ENCODE peak calls at places on chromosome 22, in nine cellular contexts. H is right atrium auricular region, D is progenitor cell of endocrine pancreas, A is Caco-2, M is psoas muscle, T is heart left ventricle, S is BJ, B is mammary epithelial cell, E is Peyer's patch. N is an unnamed sample.

GRCh38 chr22:35310556-35311550 is 11.2 kb downstream of the TOM1 start:
- DNase-seq in S (no peak), T (no peak), H (no peak), D (no peak), E (peak; percentile 35), B (no peak), M (no peak), A (peak; percentile 42), N (no peak)

GRCh38 chr22:35446365-35446764 is 46.4 kb downstream of the MCM5 start:
- DNase-seq in S (peak; percentile 37), T (no peak), B (peak; percentile 91), M (no peak), H (no peak), A (no peak), D (no peak), E (no peak), N (peak; percentile 68)

GRCh38 chr22:17412232-17412631 is 43.0 kb downstream of the CECR2 start:
- DNase-seq in T (peak; percentile 43), M (no peak), A (no peak), B (no peak), H (no peak), D (no peak), E (no peak), S (no peak), N (no peak)

GRCh38 chr22:45757068-45757467 is 85.4 kb downstream of the ATXN10 start:
- DNase-seq in E (no peak), A (peak; percentile 25), S (peak; percentile 53), T (peak; percentile 30), D (no peak), B (no peak), H (no peak), M (no peak), N (no peak)

GRCh38 chr22:47599753-47600152 is 837.3 kb downstream of the TBC1D22A start:
- DNase-seq in S (no peak), H (no peak), D (no peak), A (no peak), E (no peak), M (no peak), T (no peak), B (no peak), N (no peak)

GRCh38 chr22:21819183-21819770 is 48.2 kb downstream of the MAPK1 start:
- DNase-seq in H (no peak), M (no peak), D (no peak), T (no peak), E (no peak), S (no peak), B (no peak), A (no peak), N (no peak)

GRCh38 chr22:32674925-32675825 is 126.3 kb upstream of the TIMP3 start:
- DNase-seq in M (peak; percentile 62), E (no peak), B (no peak), T (peak; percentile 55), S (no peak), A (no peak), H (no peak), D (no peak), N (no peak)

GRCh38 chr22:44997060-44997459 is 12.7 kb downstream of the PHF21B start:
- DNase-seq in T (no peak), B (no peak), M (no peak), A (no peak), H (no peak), D (no peak), S (no peak), E (no peak), N (no peak)

GRCh38 chr22:46096706-46097230 is 53.6 kb upstream of the PPARA start:
- DNase-seq in H (no peak), S (no peak), M (no peak), E (no peak), T (no peak), B (no peak), D (no peak), A (no peak), N (no peak)

GRCh38 chr22:47276219-47276843 is 513.9 kb downstream of the TBC1D22A start:
- DNase-seq in A (no peak), B (no peak), T (peak; percentile 2), D (no peak), E (no peak), H (no peak), S (no peak), M (no peak), N (no peak)

GRCh38 chr22:48357196-48357595 is 1470.5 kb downstream of the BRD1 start:
- DNase-seq in B (no peak), T (no peak), D (no peak), S (no peak), A (no peak), E (no peak), M (peak; percentile 19), H (no peak), N (no peak)

GRCh38 chr22:44191036-44191454 is 10.3 kb downstream of the PARVG start:
- DNase-seq in D (no peak), H (no peak), B (peak; percentile 25), M (no peak), T (no peak), S (no peak), A (no peak), E (peak; percentile 23), N (no peak)

GRCh38 chr22:19115628-19116027 is 6.6 kb downstream of the DGCR2 start:
- DNase-seq in D (no peak), S (no peak), M (no peak), H (no peak), E (no peak), B (no peak), A (no peak), T (no peak), N (no peak)
- TF ChIP-seq CTCF in D (no peak), S (peak; percentile 32), M (no peak), H (no peak), E (no peak), B (no peak), A (no peak), T (no peak), N (no peak)

GRCh38 chr22:20618488-20618887 is 111.1 kb downstream of the MED15 start:
- DNase-seq in E (no peak), A (no peak), H (no peak), D (no peak), T (no peak), M (no peak), S (no peak), B (no peak), N (no peak)
- TF ChIP-seq CTCF in E (no peak), A (no peak), H (no peak), D (no peak), T (no peak), M (no peak), S (no peak), B (no peak), N (no peak)

GRCh38 chr22:27774200-27774599 is 27.4 kb downstream of the MN1 start:
- DNase-seq in T (peak; percentile 17), A (no peak), D (no peak), S (no peak), M (no peak), E (no peak), B (no peak), H (no peak), N (no peak)

GRCh38 chr22:27775087-27775697 is 26.4 kb downstream of the MN1 start:
- DNase-seq in A (no peak), M (peak; percentile 70), B (no peak), H (no peak), D (no peak), E (no peak), S (no peak), T (peak; percentile 24), N (no peak)

GRCh38 chr22:27777128-27777527 is 24.4 kb downstream of the MN1 start:
- DNase-seq in H (no peak), M (no peak), E (no peak), B (no peak), D (no peak), A (no peak), S (no peak), T (no peak), N (no peak)

GRCh38 chr22:27776410-27776958 is 25.1 kb downstream of the MN1 start:
- DNase-seq in T (no peak), H (no peak), S (no peak), B (no peak), E (no peak), A (no peak), D (no peak), M (no peak), N (no peak)

DNA sequence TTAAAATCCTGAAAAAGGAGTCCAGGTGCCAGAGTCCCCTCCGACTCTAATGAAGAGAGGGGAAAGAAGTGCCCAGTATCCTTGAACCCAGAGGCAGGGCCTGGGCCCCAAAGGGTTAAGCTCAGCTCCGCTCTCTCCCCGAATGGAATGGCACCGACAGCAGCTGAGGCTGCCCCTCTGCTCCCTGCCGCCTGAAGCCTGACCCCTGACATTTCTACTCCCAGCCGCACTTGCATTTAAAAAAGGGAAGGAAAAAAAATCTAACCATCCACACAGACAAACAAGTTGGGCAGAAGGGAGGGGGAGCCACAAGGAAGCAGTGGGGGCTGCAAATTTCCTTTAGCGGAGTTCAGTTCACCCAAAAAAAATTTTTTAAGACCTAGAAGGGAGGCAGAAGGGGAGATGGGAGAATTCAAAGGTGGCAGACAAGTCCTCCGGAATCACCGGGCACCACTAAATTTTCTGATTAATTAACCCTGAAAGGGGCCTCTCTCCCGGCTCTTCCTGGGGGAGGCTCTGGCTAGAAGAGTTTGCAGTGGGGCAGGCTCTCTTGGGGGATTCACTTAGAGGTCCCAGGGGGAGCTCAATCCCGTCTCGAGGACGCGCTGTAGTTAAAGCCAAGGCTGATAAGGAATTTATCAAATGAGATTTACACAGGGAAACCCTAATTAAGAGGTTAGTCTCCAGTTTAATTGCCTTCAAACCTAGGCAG is 25.7 kb downstream of the MN1 start:
- DNase-seq in B (no peak), S (no peak), H (no peak), A (no peak), M (no peak), E (no peak), D (no peak), T (no peak), N (no peak)
- TF ChIP-seq CTCF in B (no peak), S (no peak), H (no peak), A (no peak), M (no peak), E (no peak), D (no peak), T (no peak), N (no peak)

GRCh38 chr22:38719196-38719595 is 13.5 kb downstream of the GTPBP1 start:
- DNase-seq in H (no peak), A (no peak), S (no peak), T (peak; percentile 13), D (no peak), E (no peak), B (no peak), M (peak; percentile 7), N (peak; percentile 1)

GRCh38 chr22:38717244-38717643 is 11.5 kb downstream of the GTPBP1 start:
- DNase-seq in A (no peak), S (no peak), D (no peak), T (no peak), E (no peak), B (no peak), H (no peak), M (peak; percentile 7), N (no peak)

GRCh38 chr22:38720350-38720749 is 14.6 kb downstream of the GTPBP1 start:
- DNase-seq in D (no peak), B (no peak), A (no peak), S (no peak), H (no peak), T (no peak), E (no peak), M (peak; percentile 12), N (no peak)

GRCh38 chr22:38716827-38717226 is 11.1 kb downstream of the GTPBP1 start:
- DNase-seq in B (no peak), T (no peak), D (no peak), E (no peak), S (no peak), A (no peak), M (peak; percentile 34), H (no peak), N (no peak)

GRCh38 chr22:38718414-38718813 is 12.7 kb downstream of the GTPBP1 start:
- DNase-seq in A (peak; percentile 57), B (peak; percentile 76), E (no peak), S (no peak), M (peak; percentile 79), D (no peak), H (no peak), T (peak; percentile 36), N (peak; percentile 50)
- TF ChIP-seq CTCF in A (peak; percentile 33), B (peak; percentile 72), E (peak; percentile 86), S (peak; percentile 76), M (peak; percentile 62), D (peak; percentile 50), H (peak; percentile 50), T (no peak), N (no peak)